ENCODE peak calls at places on chromosomes 1 and 21, in four cellular contexts. One of them, this sample, is unnamed.

GRCh38 chr1:7954683-7955082 is 6.8 kb upstream of the PARK7 start:
- DNase-seq in HepG2: no peak
- DNase-seq in NB4: peak
- DNase-seq in H9: no peak
- DNase-seq in this sample: no peak

GRCh38 chr21:31132574-31133242 is 94.4 kb upstream of the KRTAP19-8 start:
- DNase-seq in NB4: peak
- DNase-seq in HepG2: no peak
- DNase-seq in H9: no peak
- DNase-seq in this sample: no peak

GRCh38 chr1:173475564-173476196 is 1.5 kb upstream of the PRDX6 start:
- DNase-seq in H9: no peak
- DNase-seq in HepG2: peak
- DNase-seq in NB4: peak
- DNase-seq in this sample: peak

GRCh38 chr1:89945852-89946476 is 48.9 kb upstream of the ZNF326 start:
- DNase-seq in H9: no peak
- DNase-seq in NB4: no peak
- DNase-seq in HepG2: no peak
- DNase-seq in this sample: no peak

GRCh38 chr1:7208647-7209180 is 423.5 kb downstream of the CAMTA1 start:
- DNase-seq in HepG2: no peak
- DNase-seq in NB4: no peak
- DNase-seq in H9: no peak
- DNase-seq in this sample: no peak

GRCh38 chr21:25708467-25709065 is 26.1 kb downstream of the ATP5PF start:
- DNase-seq in H9: no peak
- DNase-seq in NB4: peak
- DNase-seq in HepG2: peak
- DNase-seq in this sample: peak

GRCh38 chr1:182761396-182762395 is 27.9 kb upstream of the NPL start:
- DNase-seq in H9: no peak
- DNase-seq in NB4: no peak
- DNase-seq in HepG2: no peak
- DNase-seq in this sample: no peak

GRCh38 chr1:166384948-166385347 is 218.1 kb upstream of the FAM78B start:
- DNase-seq in HepG2: no peak
- DNase-seq in NB4: no peak
- DNase-seq in H9: no peak
- DNase-seq in this sample: no peak

GRCh38 chr1:53510215-53510614 is 51.0 kb downstream of the DMRTB1 start:
- DNase-seq in NB4: no peak
- DNase-seq in H9: no peak
- DNase-seq in HepG2: no peak
- DNase-seq in this sample: no peak

GRCh38 chr21:43654806-43655489 is 4.3 kb downstream of the HSF2BP start:
- DNase-seq in NB4: no peak
- DNase-seq in HepG2: no peak
- DNase-seq in H9: no peak
- DNase-seq in this sample: no peak

GRCh38 chr21:26806734-26807372 is 38.4 kb downstream of the ADAMTS1 start:
- DNase-seq in NB4: no peak
- DNase-seq in H9: no peak
- DNase-seq in HepG2: no peak
- DNase-seq in this sample: no peak

GRCh38 chr1:235725493-235725892 is 75.9 kb upstream of the GNG4 start:
- DNase-seq in NB4: no peak
- DNase-seq in H9: no peak
- DNase-seq in HepG2: no peak
- DNase-seq in this sample: no peak

GRCh38 chr1:12556957-12557935 is 60.8 kb downstream of the DHRS3 start:
- DNase-seq in NB4: peak
- DNase-seq in H9: no peak
- DNase-seq in HepG2: no peak
- DNase-seq in this sample: peak

GRCh38 chr1:60078182-60078581 is 4.6 kb upstream of the C1orf87 start:
- DNase-seq in HepG2: no peak
- DNase-seq in H9: no peak
- DNase-seq in NB4: no peak
- DNase-seq in this sample: no peak

GRCh38 chr1:152436593-152437338 is 22.7 kb upstream of the CRNN start:
- DNase-seq in NB4: no peak
- DNase-seq in HepG2: no peak
- DNase-seq in H9: no peak
- DNase-seq in this sample: no peak

GRCh38 chr1:26290416-26291261 is 10.8 kb downstream of the SH3BGRL3 start:
- DNase-seq in NB4: peak
- DNase-seq in H9: no peak
- DNase-seq in HepG2: no peak
- DNase-seq in this sample: no peak

GRCh38 chr1:13541435-13542215 is 27.8 kb upstream of the LRRC38 start:
- DNase-seq in H9: no peak
- DNase-seq in HepG2: no peak
- DNase-seq in NB4: no peak
- DNase-seq in this sample: no peak

GRCh38 chr1:40182956-40183710 is 21.9 kb downstream of the RLF start:
- DNase-seq in NB4: peak
- DNase-seq in HepG2: peak
- DNase-seq in H9: no peak
- DNase-seq in this sample: peak

GRCh38 chr1:10723317-10723716 is 73.1 kb downstream of the CASZ1 start:
- DNase-seq in NB4: no peak
- DNase-seq in H9: no peak
- DNase-seq in HepG2: no peak
- DNase-seq in this sample: no peak

GRCh38 chr1:110337704-110338199 is 1.4 kb upstream of the RBM15 start:
- DNase-seq in NB4: peak
- DNase-seq in HepG2: peak
- DNase-seq in H9: peak
- DNase-seq in this sample: peak

GRCh38 chr1:225603538-225604354 is 49.2 kb downstream of the ENAH start:
- DNase-seq in NB4: peak
- DNase-seq in HepG2: peak
- DNase-seq in H9: no peak
- DNase-seq in this sample: no peak

GRCh38 chr1:227938911-227939790 is 8.6 kb downstream of the WNT9A start:
- DNase-seq in HepG2: no peak
- DNase-seq in H9: no peak
- DNase-seq in NB4: no peak
- DNase-seq in this sample: no peak

GRCh38 chr1:45171575-45171974 is 34.8 kb downstream of the ZSWIM5 start:
- DNase-seq in NB4: no peak
- DNase-seq in HepG2: no peak
- DNase-seq in H9: no peak
- DNase-seq in this sample: no peak

GRCh38 chr1:244065960-244066388 is 14.9 kb downstream of the ZBTB18 start:
- DNase-seq in H9: no peak
- DNase-seq in HepG2: no peak
- DNase-seq in NB4: peak
- DNase-seq in this sample: no peak

GRCh38 chr1:15799004-15799867 is 8.2 kb downstream of the UQCRHL start:
- DNase-seq in HepG2: peak
- DNase-seq in NB4: peak
- DNase-seq in H9: peak
- DNase-seq in this sample: peak

GRCh38 chr1:181430015-181430657 is 53.2 kb upstream of the CACNA1E start:
- DNase-seq in H9: no peak
- DNase-seq in HepG2: no peak
- DNase-seq in NB4: no peak
- DNase-seq in this sample: no peak

GRCh38 chr1:157403203-157403602 is 149.1 kb downstream of the FCRL5 start:
- DNase-seq in NB4: peak
- DNase-seq in HepG2: no peak
- DNase-seq in H9: peak
- DNase-seq in this sample: peak

GRCh38 chr1:201896951-201897391 is 8.3 kb downstream of the SHISA4 start:
- DNase-seq in H9: no peak
- DNase-seq in NB4: no peak
- DNase-seq in HepG2: no peak
- DNase-seq in this sample: no peak
- TF ChIP-seq CTCF in H9: no peak
- TF ChIP-seq CTCF in NB4: no peak
- TF ChIP-seq CTCF in HepG2: peak
- TF ChIP-seq CTCF in this sample: peak

DNA sequence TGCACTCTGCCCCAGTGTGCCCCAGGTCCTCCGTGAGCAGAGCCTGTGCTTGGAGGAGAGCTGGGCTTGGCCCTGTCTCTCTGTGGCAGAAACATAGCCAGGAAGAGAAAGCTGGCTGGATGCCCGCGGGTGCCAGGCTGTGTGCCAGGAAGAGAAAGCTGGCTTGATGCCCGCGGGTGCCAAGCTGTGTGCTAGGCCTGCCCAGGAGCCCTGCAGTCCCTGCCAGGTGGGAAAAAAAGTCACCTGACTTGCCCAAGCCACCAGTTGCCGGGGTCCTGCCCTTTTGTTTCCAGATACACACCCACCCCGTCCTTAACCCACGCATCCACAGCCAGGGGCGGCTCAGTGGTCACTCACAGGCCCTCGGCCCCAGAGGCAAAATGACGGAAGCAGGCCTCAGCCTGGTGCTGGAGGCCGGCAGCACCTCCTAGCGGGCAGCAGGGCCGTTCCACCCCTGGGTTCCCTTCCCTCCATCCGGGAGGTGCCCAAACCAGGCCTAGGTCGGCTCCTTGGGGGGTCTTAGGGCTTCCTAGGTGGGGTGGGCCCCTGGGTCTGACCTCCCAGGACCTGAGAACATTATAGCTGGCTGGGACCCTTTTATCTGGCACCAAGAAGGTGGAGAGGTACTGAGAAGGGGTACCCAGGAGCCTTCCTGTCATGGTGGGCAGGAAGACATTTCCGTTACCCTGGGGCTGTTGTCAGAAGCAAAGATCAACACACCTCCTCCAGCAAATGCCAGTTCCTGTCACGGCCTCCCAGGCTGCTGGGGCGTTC is 9.1 kb downstream of the ITGB2 start:
- DNase-seq in H9: no peak
- DNase-seq in HepG2: peak
- DNase-seq in NB4: no peak
- DNase-seq in this sample: no peak
- TF ChIP-seq CTCF in H9: peak
- TF ChIP-seq CTCF in HepG2: peak
- TF ChIP-seq CTCF in NB4: no peak
- TF ChIP-seq CTCF in this sample: no peak

GRCh38 chr1:117967472-117967871 is 37.9 kb downstream of the WDR3 start:
- DNase-seq in HepG2: no peak
- DNase-seq in H9: no peak
- DNase-seq in NB4: peak
- DNase-seq in this sample: peak
- TF ChIP-seq CTCF in HepG2: no peak
- TF ChIP-seq CTCF in H9: peak
- TF ChIP-seq CTCF in NB4: no peak
- TF ChIP-seq CTCF in this sample: peak

DNA sequence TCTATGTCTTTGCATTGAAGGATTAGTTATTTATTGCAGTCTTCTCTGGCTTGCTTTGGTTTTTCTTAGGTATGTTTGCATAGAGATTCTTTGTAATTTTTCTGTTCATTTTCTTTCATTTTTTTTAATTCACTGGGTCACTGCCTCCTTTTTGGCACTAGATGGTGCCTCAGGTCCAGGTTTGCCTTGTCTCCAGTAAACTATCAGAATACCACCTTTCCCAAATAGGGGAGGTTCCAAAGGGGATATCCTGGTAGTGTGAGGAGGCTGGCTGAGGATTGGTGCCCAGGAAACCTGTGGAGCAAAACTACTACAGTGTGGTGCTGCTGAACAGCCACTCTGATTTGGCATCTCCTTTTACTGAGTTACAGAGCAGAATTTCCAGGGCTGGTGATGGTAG is 257.1 kb downstream of the KCTD3 start:
- DNase-seq in HepG2: no peak
- DNase-seq in NB4: no peak
- DNase-seq in H9: peak
- DNase-seq in this sample: peak
- TF ChIP-seq CTCF in HepG2: peak
- TF ChIP-seq CTCF in NB4: no peak
- TF ChIP-seq CTCF in H9: peak
- TF ChIP-seq CTCF in this sample: peak

GRCh38 chr1:204036882-204037645 is 35.9 kb upstream of the SOX13 start:
- DNase-seq in NB4: no peak
- DNase-seq in HepG2: no peak
- DNase-seq in H9: no peak
- DNase-seq in this sample: no peak
- TF ChIP-seq CTCF in NB4: no peak
- TF ChIP-seq CTCF in HepG2: no peak
- TF ChIP-seq CTCF in H9: peak
- TF ChIP-seq CTCF in this sample: no peak

GRCh38 chr1:58845947-58846346 is 62.1 kb upstream of the JUN start:
- DNase-seq in H9: no peak
- DNase-seq in HepG2: no peak
- DNase-seq in NB4: peak
- DNase-seq in this sample: no peak

GRCh38 chr1:58844176-58844575 is 60.3 kb upstream of the JUN start:
- DNase-seq in HepG2: no peak
- DNase-seq in H9: no peak
- DNase-seq in NB4: no peak
- DNase-seq in this sample: no peak

GRCh38 chr1:58849556-58849955 is 65.7 kb upstream of the JUN start:
- DNase-seq in H9: no peak
- DNase-seq in NB4: no peak
- DNase-seq in HepG2: no peak
- DNase-seq in this sample: no peak

GRCh38 chr1:58852731-58853485 is 69.1 kb upstream of the JUN start:
- DNase-seq in HepG2: no peak
- DNase-seq in NB4: no peak
- DNase-seq in H9: peak
- DNase-seq in this sample: no peak

GRCh38 chr1:58848818-58849411 is 65.1 kb upstream of the JUN start:
- DNase-seq in NB4: peak
- DNase-seq in H9: peak
- DNase-seq in HepG2: peak
- DNase-seq in this sample: peak
- TF ChIP-seq CTCF in NB4: no peak
- TF ChIP-seq CTCF in H9: no peak
- TF ChIP-seq CTCF in HepG2: no peak
- TF ChIP-seq CTCF in this sample: no peak

GRCh38 chr1:245888809-245889208 is 618.3 kb downstream of the SMYD3 start:
- DNase-seq in H9: no peak
- DNase-seq in HepG2: peak
- DNase-seq in NB4: peak
- DNase-seq in this sample: peak
- TF ChIP-seq CTCF in H9: peak
- TF ChIP-seq CTCF in HepG2: peak
- TF ChIP-seq CTCF in NB4: peak
- TF ChIP-seq CTCF in this sample: peak

GRCh38 chr21:35782667-35783066 is 277.7 kb downstream of the SETD4 start:
- DNase-seq in H9: no peak
- DNase-seq in HepG2: no peak
- DNase-seq in NB4: no peak
- DNase-seq in this sample: no peak
- TF ChIP-seq CTCF in H9: no peak
- TF ChIP-seq CTCF in HepG2: no peak
- TF ChIP-seq CTCF in NB4: no peak
- TF ChIP-seq CTCF in this sample: no peak

This sample was measured in hepatocyte.